ENCODE peak calls at places on chromosomes 2 and 18, in four cellular contexts. I is activated CD4-positive, CD25-positive, alpha-beta regulatory T cell treated with anti-CD3 and anti-CD28 coated beads, Interleukin-2, amount 50 U/mL, for 16 hours; L is stimulated activated CD4-positive, alpha-beta T cell treated with anti-CD3 and anti-CD28 coated beads, Interleukin-12 subunit alpha, Interleukin-12 subunit beta, amount 100 ng/mL, for 24 hours; H is GM12891. B is an unnamed sample.

GRCh38 chr2:152950125-152950524 is 231.7 kb downstream of the ARL6IP6 start:
- DNase-seq in I (no peak), H (no peak), L (no peak), B (no peak)

GRCh38 chr2:12059616-12060441 is 313.4 kb downstream of the LPIN1 start:
- DNase-seq in L (no peak), H (no peak), I (no peak), B (no peak)

GRCh38 chr2:132998221-132998620 is 328.2 kb upstream of the LYPD1 start:
- DNase-seq in I (no peak), L (no peak), H (no peak), B (no peak)

GRCh38 chr2:28624798-28625701 is 126.6 kb upstream of the PPP1CB start:
- DNase-seq in H (peak; percentile 40), L (no peak), I (peak; percentile 7), B (peak; percentile 47)

GRCh38 chr2:187075106-187076070 is 226.4 kb upstream of the ZSWIM2 start:
- DNase-seq in L (no peak), I (no peak), H (no peak), B (no peak)

GRCh38 chr2:109507217-109507616 is 106.5 kb downstream of the SEPTIN10 start:
- DNase-seq in I (no peak), H (no peak), L (no peak), B (no peak)

GRCh38 chr18:23935804-23936203 is 78.8 kb upstream of the TTC39C start:
- DNase-seq in H (no peak), L (no peak), I (no peak), B (no peak)

GRCh38 chr2:132597166-132597565 is 72.8 kb downstream of the LYPD1 start:
- DNase-seq in L (no peak), H (no peak), I (no peak), B (no peak)

GRCh38 chr2:227853204-227853629 is 18.2 kb upstream of the DAW1 start:
- DNase-seq in L (no peak), H (no peak), I (no peak), B (no peak)

GRCh38 chr2:85309699-85310321 is 18.0 kb downstream of the TGOLN2 start:
- DNase-seq in L (no peak), H (no peak), I (no peak), B (no peak)

B was measured in left cardiac atrium.